ENCODE peak calls at places on chromosomes 7 and 10, in six cellular contexts. J is NCI-H446 treated with DMSO at 0.1 percent for 48 hours, U is NCI-H1417, V is fibroblast of pulmonary artery, H is NCI-H1436, E is heart left ventricle. P is an unnamed sample.

GRCh38 chr7:129553861-129554530 is 51.7 kb downstream of the SMKR1 start:
- DNase-seq in U (no peak), E (no peak), J (no peak), V (no peak), H (peak), P (no peak)

GRCh38 chr10:77832243-77832642 is 94.3 kb downstream of the DLG5 start:
- DNase-seq in J (no peak), V (no peak), U (no peak), H (no peak), E (no peak), P (peak)

GRCh38 chr10:81920213-81920829 is 45.3 kb downstream of the NRG3 start:
- DNase-seq in J (no peak), U (no peak), V (no peak), H (no peak), E (no peak), P (no peak)

GRCh38 chr10:29140991-29141390 is 147.9 kb upstream of the LYZL1 start:
- DNase-seq in H (no peak), J (no peak), E (no peak), U (no peak), V (peak), P (no peak)

GRCh38 chr7:82410461-82410860 is 33.1 kb downstream of the CACNA2D1 start:
- DNase-seq in V (no peak), J (no peak), U (peak), E (peak), H (peak), P (no peak)

GRCh38 chr10:58651040-58651439 is 138.4 kb downstream of the BICC1 start:
- DNase-seq in H (peak), J (no peak), V (peak), U (no peak), E (peak), P (no peak)

GRCh38 chr7:20439384-20439783 is 108.7 kb downstream of the ITGB8 start:
- DNase-seq in J (no peak), V (no peak), H (no peak), U (no peak), E (no peak), P (no peak)

GRCh38 chr7:1086588-1087461 is 1.1 kb upstream of the GPER1 start:
- DNase-seq in U (peak), E (peak), J (no peak), V (peak), H (peak), P (peak)

GRCh38 chr7:106114735-106115383 is 2.7 kb upstream of the SYPL1 start:
- DNase-seq in J (no peak), U (no peak), H (no peak), E (no peak), V (no peak), P (no peak)

GRCh38 chr10:21184984-21185383 is 287.9 kb upstream of the NEBL start:
- DNase-seq in U (no peak), H (no peak), E (no peak), J (no peak), V (no peak), P (no peak)

GRCh38 chr10:105358911-105359310 is 717.8 kb downstream of the SORCS3 start:
- DNase-seq in H (no peak), V (no peak), J (no peak), U (no peak), E (no peak), P (no peak)

GRCh38 chr7:155942226-155942950 is 130.1 kb upstream of the SHH start:
- DNase-seq in V (no peak), E (no peak), H (no peak), J (no peak), U (no peak), P (peak)

GRCh38 chr7:26646666-26647065 is 217.7 kb downstream of the SKAP2 start:
- DNase-seq in V (no peak), E (no peak), H (no peak), U (no peak), J (no peak), P (no peak)

GRCh38 chr7:27122075-27122910 is 8.3 kb downstream of the HOXA4 start:
- DNase-seq in H (no peak), E (no peak), V (no peak), U (no peak), J (no peak), P (no peak)

P was measured in ureter.